ENCODE peak calls at places on chromosomes 3 and 15, in seven cellular contexts. E, D, L, H, I, Q and T are unnamed samples.

GRCh38 chr15:75695634-75696302 is 16.9 kb downstream of the CSPG4 start:
- DNase-seq in E (no peak), D (no peak), L (no peak), H (no peak), I (no peak), Q (no peak), T (no peak)

GRCh38 chr3:11276901-11277300 is 4.7 kb downstream of the ATG7 start:
- DNase-seq in E (no peak), D (no peak), L (no peak), H (no peak), I (no peak), Q (no peak), T (no peak)

GRCh38 chr3:138348107-138348949 is at the start of gene MRAS:
- DNase-seq in E (peak), D (peak), L (peak), H (no peak), I (peak), Q (peak), T (peak)

GRCh38 chr15:71296032-71296686 is 180.9 kb downstream of the THSD4 start:
- DNase-seq in E (peak), D (peak), L (peak), H (no peak), I (no peak), Q (no peak), T (peak)

GRCh38 chr15:57732526-57733331 is 26.2 kb downstream of the POLR2M start:
- DNase-seq in E (peak), D (peak), L (peak), H (no peak), I (no peak), Q (peak), T (no peak)

GRCh38 chr3:60673123-60673522 is 578.1 kb downstream of the FHIT start:
- DNase-seq in E (no peak), D (no peak), L (no peak), H (no peak), I (no peak), Q (no peak), T (no peak)

GRCh38 chr3:127324080-127324479 is 36.2 kb upstream of the PRR20G start:
- DNase-seq in E (no peak), D (no peak), L (no peak), H (no peak), I (no peak), Q (no peak), T (no peak)

GRCh38 chr3:95228416-95228815 is 1165.6 kb downstream of the NSUN3 start:
- DNase-seq in E (no peak), D (no peak), L (no peak), H (no peak), I (no peak), Q (no peak), T (no peak)

GRCh38 chr3:156151824-156152428 is 31.5 kb downstream of the KCNAB1 start:
- DNase-seq in E (peak), D (peak), L (peak), H (peak), I (peak), Q (peak), T (peak)

GRCh38 chr15:40072216-40072990 is 33.4 kb upstream of the SRP14 start:
- DNase-seq in E (no peak), D (no peak), L (no peak), H (no peak), I (no peak), Q (no peak), T (no peak)

GRCh38 chr3:148131990-148132638 is 565.6 kb upstream of the AGTR1 start:
- DNase-seq in E (no peak), D (peak), L (peak), H (no peak), I (no peak), Q (no peak), T (no peak)

GRCh38 chr3:101119535-101119934 is 126.3 kb upstream of the ABI3BP start:
- DNase-seq in E (peak), D (peak), L (peak), H (no peak), I (no peak), Q (no peak), T (peak)